ENCODE peak calls at places on chromosome 21, in eight cellular contexts. B is ascending aorta; X is cardiac fibroblast; J is neural crest cell; F is A549; G is CD4-positive, alpha-beta T cell; K is uterus; V is BJ. C is an unnamed sample.

GRCh38 chr21:34524671-34525601 is 12.9 kb upstream of the KCNE1 start:
- DNase-seq in K (no peak), F (no peak), G (no peak), X (peak; percentile 65), B (no peak), V (no peak), J (no peak), C (no peak)

GRCh38 chr21:36749935-36750578 is 51.1 kb downstream of the SIM2 start:
- DNase-seq in V (no peak), G (no peak), X (peak; percentile 41), K (no peak), F (no peak), J (peak; percentile 23), B (no peak), C (no peak)

GRCh38 chr21:14945176-14945575 is 119.6 kb downstream of the NRIP1 start:
- DNase-seq in J (no peak), X (no peak), B (no peak), K (no peak), G (no peak), V (no peak), F (no peak), C (no peak)

GRCh38 chr21:33433001-33433400 is 29.8 kb downstream of the IFNGR2 start:
- DNase-seq in V (no peak), F (no peak), J (no peak), B (no peak), X (no peak), G (no peak), K (no peak), C (no peak)

GRCh38 chr21:23452384-23453083 is 2154.7 kb downstream of the MRPL39 start:
- DNase-seq in X (no peak), K (no peak), B (no peak), G (no peak), V (no peak), F (no peak), J (peak; percentile 33), C (peak; percentile 1)

GRCh38 chr21:17451364-17451869 is 61.4 kb upstream of the CXADR start:
- DNase-seq in B (no peak), J (no peak), G (no peak), X (peak; percentile 70), K (peak; percentile 55), V (no peak), F (peak; percentile 16), C (no peak)

GRCh38 chr21:40356644-40357043 is 489.4 kb downstream of the PCP4 start:
- DNase-seq in K (no peak), G (no peak), J (no peak), B (no peak), X (no peak), V (no peak), F (no peak), C (no peak)

GRCh38 chr21:21101911-21102310 is 103.7 kb downstream of the NCAM2 start:
- DNase-seq in G (no peak), B (no peak), V (no peak), F (no peak), X (peak; percentile 60), K (no peak), J (peak; percentile 22), C (no peak)

GRCh38 chr21:33425825-33426224 is 22.6 kb downstream of the IFNGR2 start:
- DNase-seq in F (no peak), X (no peak), V (no peak), J (no peak), B (no peak), G (no peak), K (no peak), C (no peak)

GRCh38 chr21:41482321-41482720 is 25.6 kb downstream of the TMPRSS2 start:
- DNase-seq in J (no peak), K (no peak), V (no peak), G (no peak), B (no peak), X (peak; percentile 24), F (no peak), C (no peak)

GRCh38 chr21:35674895-35675470 is 385.3 kb downstream of the SETD4 start:
- DNase-seq in G (no peak), F (no peak), B (no peak), V (no peak), K (no peak), J (no peak), X (peak; percentile 7), C (no peak)

GRCh38 chr21:42067531-42068255 is 3.4 kb upstream of the UMODL1 start:
- DNase-seq in K (no peak), X (no peak), G (no peak), F (no peak), J (no peak), B (no peak), V (no peak), C (no peak)

GRCh38 chr21:28971171-28971570 is 21.5 kb downstream of the LTN1 start:
- DNase-seq in J (no peak), K (no peak), F (no peak), G (no peak), B (no peak), X (peak; percentile 8), V (no peak), C (no peak)

GRCh38 chr21:41316641-41317392 is at the start of gene FAM3B:
- DNase-seq in X (no peak), J (no peak), B (no peak), V (no peak), K (no peak), G (no peak), F (no peak), C (no peak)

GRCh38 chr21:45853703-45854342 is 127.7 kb upstream of the COL6A1 start:
- DNase-seq in V (no peak), B (no peak), K (no peak), G (no peak), X (no peak), F (no peak), J (no peak), C (no peak)

GRCh38 chr21:46171585-46171984 is 12.7 kb downstream of the SPATC1L start:
- DNase-seq in J (no peak), F (no peak), K (peak; percentile 18), B (no peak), X (peak; percentile 52), G (no peak), V (no peak), C (no peak)

GRCh38 chr21:41168391-41169257 is 664 bp downstream of the BACE2 start:
- DNase-seq in J (peak; percentile 37), K (peak; percentile 75), B (no peak), V (no peak), F (peak; percentile 7), X (peak; percentile 69), G (no peak), C (no peak)

GRCh38 chr21:42257091-42257760 is 38.3 kb downstream of the ABCG1 start:
- DNase-seq in B (no peak), V (no peak), X (peak; percentile 50), G (no peak), K (no peak), F (no peak), J (no peak), C (no peak)

GRCh38 chr21:25115021-25115420 is 492.3 kb downstream of the MRPL39 start:
- DNase-seq in G (no peak), J (no peak), K (no peak), B (no peak), F (no peak), V (no peak), X (no peak), C (no peak)

GRCh38 chr21:46125846-46126301 is 28.0 kb downstream of the COL6A2 start:
- DNase-seq in G (no peak), J (no peak), K (peak; percentile 26), V (no peak), X (no peak), F (no peak), B (peak; percentile 6), C (no peak)

GRCh38 chr21:23217597-23217996 is 2219.4 kb downstream of the NCAM2 start:
- DNase-seq in V (no peak), J (no peak), G (no peak), F (no peak), X (no peak), B (no peak), K (no peak), C (no peak)

GRCh38 chr21:18164483-18164882 is 80.2 kb upstream of the CHODL start:
- DNase-seq in G (no peak), F (no peak), V (no peak), B (no peak), J (no peak), X (no peak), K (no peak), C (no peak)

GRCh38 chr21:15063081-15063820 is 1.5 kb downstream of the NRIP1 start:
- DNase-seq in V (no peak), G (no peak), K (no peak), X (no peak), F (no peak), J (no peak), B (no peak), C (no peak)

GRCh38 chr21:27425172-27425571 is 458.3 kb upstream of the ADAMTS5 start:
- DNase-seq in J (no peak), X (peak; percentile 34), F (no peak), G (no peak), V (no peak), K (no peak), B (no peak), C (no peak)
- TF ChIP-seq CTCF in J (no peak), X (no peak), F (no peak), G (no peak), V (no peak), K (no peak), B (no peak), C (peak; percentile 43)

DNA sequence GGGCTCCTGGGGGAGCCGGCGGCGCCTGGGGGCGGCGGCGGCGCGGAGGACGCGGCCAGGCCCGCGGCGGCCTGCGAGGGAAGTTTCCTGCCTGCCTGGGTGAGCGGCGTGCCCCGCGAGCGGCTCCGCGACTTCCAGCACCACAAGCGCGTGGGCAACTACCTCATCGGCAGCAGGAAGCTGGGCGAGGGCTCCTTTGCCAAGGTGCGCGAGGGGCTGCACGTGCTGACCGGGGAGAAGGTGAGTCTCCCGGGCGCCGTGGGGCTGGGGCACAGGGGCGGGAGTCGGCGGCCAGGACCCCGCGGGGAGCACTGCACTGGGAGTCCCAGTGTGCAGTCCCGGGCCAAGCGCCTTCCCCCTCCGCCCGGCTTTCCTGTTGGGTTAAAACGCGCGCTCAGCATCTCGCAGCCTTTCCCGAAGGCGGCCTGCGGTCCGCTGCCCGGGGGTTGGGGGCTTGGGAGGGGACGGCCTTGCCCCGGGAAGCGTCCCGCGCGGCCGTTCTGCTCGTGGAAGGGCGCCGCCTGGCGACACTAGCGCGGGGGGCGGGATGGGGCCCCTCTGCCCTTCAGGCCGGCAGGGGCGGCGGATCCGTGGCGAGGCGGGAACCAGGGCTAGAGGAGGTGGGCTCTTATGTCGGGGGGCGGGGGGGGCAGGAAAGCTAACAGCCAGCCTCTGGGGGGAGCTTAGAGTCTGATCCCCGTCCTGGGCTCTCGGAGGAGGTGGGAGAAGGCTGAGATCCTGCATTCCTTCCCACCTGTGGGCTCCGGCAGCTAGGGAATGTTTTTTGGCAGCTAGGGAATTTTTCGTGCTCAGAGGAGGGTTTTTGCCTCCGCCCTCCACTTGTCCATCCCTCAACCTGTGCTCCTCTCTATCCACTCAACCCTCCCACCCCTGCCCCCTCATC is 1.1 kb downstream of the HUNK start:
- DNase-seq in B (no peak), V (no peak), G (no peak), F (peak; percentile 36), J (peak; percentile 84), K (peak; percentile 46), X (peak; percentile 8), C (no peak)
- TF ChIP-seq CTCF in B (peak; percentile 4), V (peak; percentile 62), G (peak; percentile 10), F (peak; percentile 60), J (peak; percentile 86), K (peak; percentile 55), X (no peak), C (peak; percentile 58)

GRCh38 chr21:26422138-26422537 is 150.9 kb downstream of the CYYR1 start:
- DNase-seq in V (no peak), K (no peak), J (no peak), F (no peak), X (no peak), G (no peak), B (no peak), C (no peak)
- TF ChIP-seq CTCF in V (no peak), K (no peak), J (no peak), F (no peak), X (no peak), G (no peak), B (no peak), C (no peak)

GRCh38 chr21:32312976-32313375 is 14.3 kb downstream of the MRAP start:
- DNase-seq in J (no peak), V (no peak), B (no peak), F (no peak), K (no peak), X (no peak), G (no peak), C (no peak)
- TF ChIP-seq CTCF in J (no peak), V (no peak), B (no peak), F (no peak), K (no peak), X (no peak), G (no peak), C (no peak)